ENCODE peak calls at places on chromosomes 1 and 21, in five cellular contexts. One of them, this sample, is unnamed.

GRCh38 chr1:101365881-101366280 is 129.1 kb downstream of the S1PR1 start:
- DNase-seq in GM23248: peak
- DNase-seq in NCI-H748 treated with DMSO at 0.1 percent for 48 hours: no peak
- DNase-seq in K562: no peak
- DNase-seq in NAMALWA: no peak
- DNase-seq in this sample: no peak

GRCh38 chr1:2050793-2051682 is 827 bp downstream of the PRKCZ start:
- DNase-seq in GM23248: no peak
- DNase-seq in NCI-H748 treated with DMSO at 0.1 percent for 48 hours: no peak
- DNase-seq in NAMALWA: no peak
- DNase-seq in K562: no peak
- DNase-seq in this sample: no peak

GRCh38 chr1:182549811-182550210 is 39.2 kb downstream of the RNASEL start:
- DNase-seq in GM23248: no peak
- DNase-seq in K562: no peak
- DNase-seq in NCI-H748 treated with DMSO at 0.1 percent for 48 hours: no peak
- DNase-seq in NAMALWA: no peak
- DNase-seq in this sample: no peak

GRCh38 chr1:41870076-41870562 is 48.6 kb downstream of the HIVEP3 start:
- DNase-seq in K562: peak
- DNase-seq in NCI-H748 treated with DMSO at 0.1 percent for 48 hours: no peak
- DNase-seq in NAMALWA: no peak
- DNase-seq in GM23248: peak
- DNase-seq in this sample: no peak

GRCh38 chr1:204924013-204924759 is 53.5 kb downstream of the NFASC start:
- DNase-seq in NCI-H748 treated with DMSO at 0.1 percent for 48 hours: no peak
- DNase-seq in K562: no peak
- DNase-seq in GM23248: peak
- DNase-seq in NAMALWA: no peak
- DNase-seq in this sample: no peak

GRCh38 chr1:204591473-204592090 is 75.4 kb downstream of the MDM4 start:
- DNase-seq in NAMALWA: no peak
- DNase-seq in K562: no peak
- DNase-seq in GM23248: peak
- DNase-seq in NCI-H748 treated with DMSO at 0.1 percent for 48 hours: no peak
- DNase-seq in this sample: no peak

GRCh38 chr1:64545118-64545916 is 75.4 kb downstream of the CACHD1 start:
- DNase-seq in GM23248: peak
- DNase-seq in NCI-H748 treated with DMSO at 0.1 percent for 48 hours: no peak
- DNase-seq in NAMALWA: no peak
- DNase-seq in K562: no peak
- DNase-seq in this sample: no peak

GRCh38 chr1:94384485-94385353 is 33.5 kb upstream of the ABCD3 start:
- DNase-seq in GM23248: no peak
- DNase-seq in NAMALWA: no peak
- DNase-seq in NCI-H748 treated with DMSO at 0.1 percent for 48 hours: no peak
- DNase-seq in K562: no peak
- DNase-seq in this sample: no peak

GRCh38 chr1:209319549-209319948 is 264.0 kb upstream of the CAMK1G start:
- DNase-seq in GM23248: peak
- DNase-seq in NAMALWA: no peak
- DNase-seq in NCI-H748 treated with DMSO at 0.1 percent for 48 hours: no peak
- DNase-seq in K562: no peak
- DNase-seq in this sample: no peak

GRCh38 chr1:173201968-173202367 is 5.2 kb downstream of the TNFSF4 start:
- DNase-seq in K562: no peak
- DNase-seq in NCI-H748 treated with DMSO at 0.1 percent for 48 hours: no peak
- DNase-seq in NAMALWA: no peak
- DNase-seq in GM23248: no peak
- DNase-seq in this sample: no peak

GRCh38 chr1:19405761-19406481 is 79.4 kb downstream of the CAPZB start:
- DNase-seq in K562: no peak
- DNase-seq in NCI-H748 treated with DMSO at 0.1 percent for 48 hours: no peak
- DNase-seq in GM23248: peak
- DNase-seq in NAMALWA: no peak
- DNase-seq in this sample: peak

GRCh38 chr1:159991513-159991912 is 37.5 kb upstream of the SLAMF9 start:
- DNase-seq in GM23248: peak
- DNase-seq in NCI-H748 treated with DMSO at 0.1 percent for 48 hours: no peak
- DNase-seq in NAMALWA: no peak
- DNase-seq in K562: no peak
- DNase-seq in this sample: no peak

GRCh38 chr21:43753439-43753799 is 22.7 kb downstream of the CSTB start:
- DNase-seq in NCI-H748 treated with DMSO at 0.1 percent for 48 hours: no peak
- DNase-seq in GM23248: no peak
- DNase-seq in NAMALWA: no peak
- DNase-seq in K562: no peak
- DNase-seq in this sample: no peak

GRCh38 chr21:15722591-15723324 is 7.0 kb upstream of the USP25 start:
- DNase-seq in K562: no peak
- DNase-seq in NCI-H748 treated with DMSO at 0.1 percent for 48 hours: peak
- DNase-seq in NAMALWA: no peak
- DNase-seq in GM23248: no peak
- DNase-seq in this sample: no peak

GRCh38 chr1:220565670-220566069 is 37.7 kb downstream of the MARK1 start:
- DNase-seq in NAMALWA: no peak
- DNase-seq in GM23248: no peak
- DNase-seq in NCI-H748 treated with DMSO at 0.1 percent for 48 hours: no peak
- DNase-seq in K562: no peak
- DNase-seq in this sample: no peak

GRCh38 chr21:36701912-36702621 is 3.2 kb downstream of the SIM2 start:
- DNase-seq in K562: no peak
- DNase-seq in NAMALWA: no peak
- DNase-seq in GM23248: no peak
- DNase-seq in NCI-H748 treated with DMSO at 0.1 percent for 48 hours: no peak
- DNase-seq in this sample: no peak

GRCh38 chr1:76951185-76951584 is 83.9 kb downstream of the ST6GALNAC5 start:
- DNase-seq in NAMALWA: no peak
- DNase-seq in NCI-H748 treated with DMSO at 0.1 percent for 48 hours: peak
- DNase-seq in K562: no peak
- DNase-seq in GM23248: peak
- DNase-seq in this sample: no peak

GRCh38 chr21:44047996-44048560 is 36.0 kb downstream of the TRAPPC10 start:
- DNase-seq in K562: no peak
- DNase-seq in GM23248: no peak
- DNase-seq in NAMALWA: no peak
- DNase-seq in NCI-H748 treated with DMSO at 0.1 percent for 48 hours: no peak
- DNase-seq in this sample: no peak

GRCh38 chr1:27488523-27489138 is 1.3 kb downstream of the WASF2 start:
- DNase-seq in GM23248: peak
- DNase-seq in K562: no peak
- DNase-seq in NCI-H748 treated with DMSO at 0.1 percent for 48 hours: no peak
- DNase-seq in NAMALWA: peak
- DNase-seq in this sample: no peak

GRCh38 chr1:156368889-156369684 is at the start of gene RHBG:
- DNase-seq in GM23248: peak
- DNase-seq in NAMALWA: no peak
- DNase-seq in K562: peak
- DNase-seq in NCI-H748 treated with DMSO at 0.1 percent for 48 hours: peak
- DNase-seq in this sample: no peak

GRCh38 chr1:117416546-117417117 is 49.4 kb downstream of the MAN1A2 start:
- DNase-seq in NCI-H748 treated with DMSO at 0.1 percent for 48 hours: no peak
- DNase-seq in NAMALWA: no peak
- DNase-seq in GM23248: no peak
- DNase-seq in K562: no peak
- DNase-seq in this sample: no peak

GRCh38 chr1:168019407-168019806 is 82.5 kb upstream of the MPC2 start:
- DNase-seq in GM23248: no peak
- DNase-seq in NAMALWA: peak
- DNase-seq in K562: no peak
- DNase-seq in NCI-H748 treated with DMSO at 0.1 percent for 48 hours: no peak
- DNase-seq in this sample: no peak

This sample was measured in NCI-H2227 treated with DMSO at 0.1 percent for 48 hours.